ENCODE peak calls at places on chromosomes 4 and X, in eight cellular contexts. N is esophagus squamous epithelium, T is heart right ventricle, K is mammary epithelial cell, E is AG10803, J is right atrium auricular region, G is ascending aorta, D is bronchial epithelial cell. C is an unnamed sample.

GRCh38 chrX:37423864-37424569 is 74.9 kb downstream of the PRRG1 start:
- DNase-seq in N (no peak), T (no peak), K (no peak), E (peak; percentile 39), J (no peak), G (no peak), D (peak; percentile 39), C (peak; percentile 36)

GRCh38 chrX:45506149-45506768 is 305.6 kb upstream of the DIPK2B start:
- DNase-seq in N (no peak), T (no peak), K (no peak), E (no peak), J (no peak), G (no peak), D (no peak), C (no peak)

GRCh38 chrX:112078606-112079005 is 4.0 kb downstream of the TRPC5 start:
- DNase-seq in N (no peak), T (no peak), K (no peak), E (no peak), J (no peak), G (no peak), D (no peak), C (no peak)

GRCh38 chr4:8427761-8428287 is 12.7 kb downstream of the ACOX3 start:
- DNase-seq in N (no peak), T (no peak), K (peak; percentile 53), E (peak; percentile 66), J (no peak), G (no peak), D (peak; percentile 39), C (peak; percentile 48)

GRCh38 chr4:168560835-168561210 is 64.0 kb downstream of the PALLD start:
- DNase-seq in N (no peak), T (no peak), K (no peak), E (no peak), J (no peak), G (no peak), D (no peak), C (no peak)

GRCh38 chr4:79576480-79576803 is 168.4 kb upstream of the GK2 start:
- DNase-seq in N (no peak), T (no peak), K (peak; percentile 9), E (peak; percentile 21), J (no peak), G (no peak), D (peak; percentile 43), C (peak; percentile 51)

GRCh38 chr4:181595711-181596110 is 647.5 kb upstream of the TENM3 start:
- DNase-seq in N (no peak), T (no peak), K (no peak), E (no peak), J (no peak), G (no peak), D (no peak), C (no peak)

GRCh38 chr4:185540040-185540439 is 4.7 kb upstream of the PDLIM3 start:
- DNase-seq in N (no peak), T (no peak), K (no peak), E (no peak), J (no peak), G (no peak), D (no peak), C (no peak)

GRCh38 chr4:566508-567295 is 9.4 kb downstream of the TMEM271 start:
- DNase-seq in N (no peak), T (no peak), K (no peak), E (no peak), J (no peak), G (no peak), D (no peak), C (no peak)

GRCh38 chr4:187141101-187141500 is 417.4 kb upstream of the FAT1 start:
- DNase-seq in N (no peak), T (no peak), K (peak; percentile 39), E (no peak), J (no peak), G (no peak), D (no peak), C (no peak)

GRCh38 chr4:157010630-157011029 is 39.0 kb upstream of the PDGFC start:
- DNase-seq in N (no peak), T (no peak), K (no peak), E (no peak), J (no peak), G (no peak), D (no peak), C (no peak)

GRCh38 chrX:129984196-129984962 is 1.9 kb downstream of the BCORL1 start:
- DNase-seq in N (no peak), T (peak; percentile 40), K (no peak), E (peak; percentile 3), J (no peak), G (peak; percentile 68), D (no peak), C (no peak)
- H3K4me3 ChIP-seq in N (no peak overlapping the region), T (peak overlapping the region; percentile 55), K (peak overlapping the region; percentile 60), E (peak overlapping the region; percentile 61), J (no peak overlapping the region), G (no peak overlapping the region), D (peak overlapping the region; percentile 38), C (peak overlapping the region; percentile 64)

GRCh38 chr4:65033899-65034298 is 624.6 kb upstream of the TECRL start:
- DNase-seq in N (no peak), T (no peak), K (no peak), E (no peak), J (no peak), G (no peak), D (no peak), C (peak; percentile 2)
- TF ChIP-seq CTCF in N (no peak), T (no peak), K (no peak), E (no peak), J (no peak), G (peak; percentile 5), D (no peak), C (peak; percentile 18)

GRCh38 chr4:85669204-85669603 is 194.3 kb downstream of the ARHGAP24 start:
- DNase-seq in N (no peak), T (no peak), K (no peak), E (no peak), J (no peak), G (no peak), D (no peak), C (no peak)

GRCh38 chr4:85672116-85672515 is 197.2 kb downstream of the ARHGAP24 start:
- DNase-seq in N (no peak), T (no peak), K (no peak), E (peak; percentile 73), J (no peak), G (no peak), D (no peak), C (no peak)

GRCh38 chr4:85672959-85673358 is 198.0 kb downstream of the ARHGAP24 start:
- DNase-seq in N (no peak), T (no peak), K (no peak), E (no peak), J (no peak), G (no peak), D (no peak), C (no peak)

GRCh38 chr4:85673540-85673939 is 198.6 kb downstream of the ARHGAP24 start:
- DNase-seq in N (no peak), T (no peak), K (no peak), E (no peak), J (no peak), G (no peak), D (no peak), C (no peak)

DNA sequence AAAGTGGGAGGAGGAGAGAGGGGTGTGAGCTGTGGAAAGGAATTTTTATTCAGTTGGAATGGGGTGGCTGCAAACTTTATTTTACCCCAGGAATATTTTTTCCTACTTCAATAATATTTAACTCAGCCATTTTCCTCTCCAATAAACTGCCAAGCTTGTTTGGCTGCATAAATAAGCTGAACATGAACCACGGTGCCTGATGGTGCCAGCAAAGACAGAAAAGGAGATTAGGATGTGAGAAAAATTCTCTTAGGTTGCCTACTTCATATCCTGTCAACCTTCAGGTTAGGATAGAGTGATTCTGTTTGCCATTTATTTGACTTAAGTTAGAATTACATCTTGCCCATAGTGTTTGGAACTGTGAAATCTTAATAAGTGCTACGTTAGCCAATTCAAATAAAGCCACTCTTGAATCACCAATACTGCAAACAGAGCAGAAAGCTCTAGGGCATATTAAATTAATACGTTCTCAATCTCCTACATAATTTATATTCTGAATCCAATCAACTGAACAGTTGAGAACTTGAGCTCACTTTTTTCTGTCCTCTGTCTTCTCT is 195.1 kb downstream of the ARHGAP24 start:
- DNase-seq in N (no peak), T (no peak), K (no peak), E (no peak), J (no peak), G (no peak), D (no peak), C (no peak)
- H3K4me3 ChIP-seq in N (no peak overlapping the region), T (no peak overlapping the region), K (no peak overlapping the region), E (no peak overlapping the region), J (no peak overlapping the region), G (no peak overlapping the region), D (no peak overlapping the region), C (no peak overlapping the region)

DNA sequence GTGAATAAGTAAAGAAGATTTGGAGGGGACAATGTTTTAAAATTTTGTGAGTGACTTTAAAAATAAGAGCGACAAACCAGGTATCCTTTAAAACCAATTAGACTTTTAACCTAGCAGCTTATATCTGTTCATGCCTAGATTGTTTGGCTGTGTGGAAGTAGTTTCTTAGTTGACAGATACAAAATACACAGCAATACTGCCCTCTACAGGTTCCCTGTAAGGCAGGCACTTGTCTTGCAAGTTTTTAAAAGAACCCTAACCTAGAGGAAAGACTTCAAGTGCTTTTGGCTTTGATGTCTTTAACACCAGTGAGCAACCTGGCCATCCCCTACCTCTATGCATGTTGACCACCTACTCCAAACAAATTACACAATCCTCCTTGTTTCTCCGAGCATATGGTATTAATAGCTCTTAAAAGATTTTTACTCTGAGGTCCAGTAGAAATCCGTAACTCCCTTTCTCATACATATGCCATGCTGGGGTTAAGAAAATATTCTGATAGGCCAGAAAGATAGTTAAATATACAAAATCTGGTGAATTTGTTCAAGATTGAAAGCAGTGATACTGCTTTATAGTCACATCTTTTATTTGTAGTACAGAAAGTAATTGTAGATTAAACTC is 273.0 kb downstream of the ARHGAP24 start:
- DNase-seq in N (peak; percentile 7), T (no peak), K (peak; percentile 51), E (peak; percentile 87), J (no peak), G (peak; percentile 68), D (peak; percentile 80), C (peak; percentile 93)
- TF ChIP-seq CTCF in N (peak; percentile 85), T (peak; percentile 89), K (peak; percentile 90), E (peak; percentile 96), J (peak; percentile 68), G (peak; percentile 80), D (peak; percentile 73), C (peak; percentile 91)

GRCh38 chr4:76987153-76987562 is 37.6 kb downstream of the SEPTIN11 start:
- DNase-seq in N (no peak), T (peak; percentile 36), K (no peak), E (peak; percentile 100), J (no peak), G (no peak), D (no peak), C (peak; percentile 99)
- H3K4me3 ChIP-seq in N (no peak overlapping the region), T (no peak overlapping the region), K (no peak overlapping the region), E (peak overlapping the region; percentile 29), J (no peak overlapping the region), G (no peak overlapping the region), D (no peak overlapping the region), C (peak overlapping the region; percentile 46)

DNA sequence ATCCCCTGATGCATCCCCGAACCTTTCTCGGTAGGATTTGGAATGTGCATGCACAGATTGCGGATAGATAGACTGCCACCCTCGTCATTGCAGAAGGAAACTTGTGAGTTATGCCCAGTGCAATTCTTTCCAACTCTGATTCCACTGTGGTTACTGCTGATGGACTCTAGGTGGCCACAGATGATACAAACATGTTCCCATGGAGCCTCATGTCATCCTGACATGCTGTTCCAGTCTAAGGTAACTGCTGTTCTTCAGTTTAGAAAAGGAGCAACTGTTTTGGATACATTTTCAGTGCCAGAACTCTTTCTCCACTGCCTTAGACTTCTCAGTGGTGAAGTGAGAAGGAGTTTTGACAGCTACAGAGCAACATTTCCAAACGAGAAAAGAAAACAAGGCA is 9.0 kb upstream of the VCX3B start:
- DNase-seq in N (no peak), T (no peak), K (peak; percentile 2), E (no peak), J (no peak), G (no peak), D (peak; percentile 7), C (no peak)
- TF ChIP-seq CTCF in N (no peak), T (no peak), K (peak; percentile 45), E (no peak), J (no peak), G (peak; percentile 11), D (peak; percentile 25), C (no peak)